ENCODE peak calls at places on chromosomes 12 and 14, in four cellular contexts. Y is WTC11, K is K562, R is HepG2. T is an unnamed sample.

GRCh38 chr14:99481745-99482099 is 513 bp downstream of the CCNK start:
- DNase-seq in Y (no peak), K (no peak), R (no peak), T (peak)

GRCh38 chr14:65623759-65624158 is 211.2 kb downstream of the FUT8 start:
- DNase-seq in Y (no peak), K (no peak), R (no peak), T (no peak)

GRCh38 chr14:46381674-46382073 is 269.9 kb downstream of the RPL10L start:
- DNase-seq in Y (no peak), K (no peak), R (no peak), T (no peak)

GRCh38 chr12:12056951-12057350 is 13.8 kb upstream of the BCL2L14 start:
- DNase-seq in Y (no peak), K (no peak), R (no peak), T (no peak)

GRCh38 chr12:112321277-112321676 is 61.0 kb downstream of the HECTD4 start:
- DNase-seq in Y (no peak), K (no peak), R (no peak), T (no peak)

GRCh38 chr14:33709711-33710110 is 241.2 kb downstream of the EGLN3 start:
- DNase-seq in Y (no peak), K (no peak), R (no peak), T (no peak)

GRCh38 chr14:104800600-104801283 is at the start of gene ZBTB42:
- DNase-seq in Y (peak), K (no peak), R (peak), T (no peak)

GRCh38 chr12:81863406-81863805 is 104.3 kb upstream of the PPFIA2 start:
- DNase-seq in Y (no peak), K (no peak), R (no peak), T (no peak)

GRCh38 chr12:120241561-120242274 is 23.8 kb downstream of the PXN start:
- DNase-seq in Y (no peak), K (no peak), R (no peak), T (no peak)

GRCh38 chr14:33186656-33187055 is 248.0 kb downstream of the NPAS3 start:
- DNase-seq in Y (no peak), K (no peak), R (no peak), T (no peak)

GRCh38 chr14:23697689-23698088 is 61.5 kb downstream of the DHRS2 start:
- DNase-seq in Y (no peak), K (no peak), R (no peak), T (no peak)

GRCh38 chr14:100342195-100342594 is 19.1 kb downstream of the SLC25A47 start:
- DNase-seq in Y (no peak), K (no peak), R (no peak), T (no peak)

GRCh38 chr14:69701857-69702256 is 65.1 kb upstream of the SRSF5 start:
- DNase-seq in Y (no peak), K (no peak), R (no peak), T (no peak)

GRCh38 chr14:88550078-88550477 is 4.7 kb downstream of the PTPN21 start:
- DNase-seq in Y (no peak), K (no peak), R (no peak), T (no peak)

GRCh38 chr12:117538032-117538690 is 176.7 kb upstream of the NOS1 start:
- DNase-seq in Y (no peak), K (no peak), R (no peak), T (no peak)

GRCh38 chr12:43551971-43552559 is at the start of gene ADAMTS20:
- DNase-seq in Y (peak), K (peak), R (no peak), T (no peak)

GRCh38 chr12:68276400-68276930 is 23.1 kb upstream of the IL22 start:
- DNase-seq in Y (no peak), K (no peak), R (no peak), T (no peak)

GRCh38 chr14:52950898-52951729 is at the start of gene FERMT2:
- DNase-seq in Y (peak), K (peak), R (peak), T (peak)

GRCh38 chr14:101360045-101360931 is 201.0 kb upstream of the DIO3 start:
- DNase-seq in Y (no peak), K (peak), R (no peak), T (no peak)

GRCh38 chr14:67269338-67270060 is 28.3 kb downstream of the PALS1 start:
- DNase-seq in Y (no peak), K (no peak), R (no peak), T (no peak)

GRCh38 chr14:29814153-29815057 is 113.2 kb downstream of the PRKD1 start:
- DNase-seq in Y (no peak), K (no peak), R (no peak), T (no peak)

GRCh38 chr12:71548906-71549305 is 109.3 kb downstream of the LGR5 start:
- DNase-seq in Y (no peak), K (no peak), R (no peak), T (no peak)

GRCh38 chr12:98053202-98053601 is 462.2 kb upstream of the TMPO start:
- DNase-seq in Y (no peak), K (no peak), R (no peak), T (no peak)
- TF ChIP-seq HMGXB4 in Y (no peak), K (no peak), R (no peak), T (no peak)

GRCh38 chr14:38791862-38792261 is 311.2 kb downstream of the SEC23A start:
- DNase-seq in Y (no peak), K (no peak), R (no peak), T (no peak)
- TF ChIP-seq HMGXB4 in Y (no peak), K (no peak), R (no peak), T (no peak)

DNA sequence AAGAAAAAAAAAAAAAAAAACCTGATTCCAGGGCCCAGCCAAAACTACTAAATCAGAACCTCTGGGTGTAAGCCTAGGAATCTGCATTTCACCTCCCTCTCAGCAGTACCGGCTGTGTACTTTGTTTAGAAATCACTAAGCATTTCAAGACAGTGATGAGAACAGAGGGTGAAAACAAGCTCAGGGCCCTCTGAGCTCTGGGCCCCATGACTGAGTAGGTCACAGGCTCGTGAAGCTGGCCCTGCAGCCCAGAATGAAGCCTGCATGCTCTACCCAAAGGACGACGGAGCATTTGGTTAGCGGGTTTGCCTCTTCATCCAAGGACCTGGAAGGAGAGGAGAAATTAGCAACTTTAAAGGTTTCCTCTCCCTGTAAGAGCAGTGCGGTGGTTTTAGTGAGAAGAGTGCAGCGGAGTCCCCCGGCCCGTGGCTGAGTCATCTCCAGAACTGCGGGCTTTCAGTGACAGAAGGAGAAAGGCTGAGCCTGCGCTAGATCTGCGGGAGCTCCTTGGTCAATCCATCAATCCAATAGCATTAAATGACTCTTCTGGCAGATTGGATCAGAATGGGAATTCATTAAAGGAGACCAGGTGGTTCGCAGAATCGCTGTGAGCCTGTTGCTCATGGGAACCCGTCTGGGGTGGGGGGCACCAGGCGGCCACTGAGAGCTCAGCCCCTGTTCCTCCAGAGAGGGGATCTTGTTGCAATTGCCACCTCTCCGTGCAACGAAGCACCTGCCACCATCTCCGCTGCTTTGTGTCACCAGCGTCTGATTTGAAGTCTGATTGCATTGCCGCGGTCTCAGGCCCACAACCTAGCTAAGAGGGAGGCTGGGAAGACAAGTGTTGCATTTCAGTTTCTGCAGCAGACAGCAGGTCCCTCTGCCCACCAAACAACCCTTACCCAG is 7.3 kb downstream of the IL31 start:
- DNase-seq in Y (no peak), K (no peak), R (no peak), T (no peak)
- TF ChIP-seq HMGXB4 in Y (no peak), K (no peak), R (no peak), T (no peak)

GRCh38 chr12:111100554-111100953 is 180.2 kb upstream of the MYL2 start:
- DNase-seq in Y (no peak), K (no peak), R (no peak), T (no peak)
- TF ChIP-seq HMGXB4 in Y (no peak), K (no peak), R (no peak), T (no peak)